ENCODE peak calls at places on chromosome 9, in seven cellular contexts. J is PC-9; M is epithelial cell of esophagus; H is stimulated activated naive CD8-positive, alpha-beta T cell treated with anti-CD3 and anti-CD28 coated beads, Interleukin-15, Interleukin-2, amounts not matched to agents 100 U/mL and 50 U/mL, for 24 hours; P is heart right ventricle; K is fibroblast of the conjunctiva; G is hepatic stellate cell. Q is an unnamed sample.
A peak's percentile ranks its signal among the peaks of the same experiment; 100 is the strongest.

GRCh38 chr9:4182831-4183230 is 117.0 kb downstream of the GLIS3 start:
- DNase-seq in K (no peak), P (no peak), M (no peak), G (no peak), H (no peak), J (no peak), Q (no peak)

GRCh38 chr9:137168907-137169763 is 716 bp downstream of the LRRC26 start:
- DNase-seq in G (no peak), H (no peak), K (no peak), M (peak; percentile 70), J (peak; percentile 80), P (no peak), Q (peak; percentile 60)

GRCh38 chr9:82431121-82431520 is 442.5 kb downstream of the SPATA31D1 start:
- DNase-seq in M (no peak), G (no peak), P (no peak), K (no peak), J (no peak), H (no peak), Q (no peak)

GRCh38 chr9:96480736-96481135 is 30.8 kb downstream of the HABP4 start:
- DNase-seq in M (no peak), H (no peak), P (no peak), K (no peak), G (no peak), J (no peak), Q (no peak)

GRCh38 chr9:134210511-134210907 is 46.1 kb upstream of the RNU6ATAC start:
- DNase-seq in K (no peak), J (no peak), H (no peak), G (no peak), M (no peak), P (no peak), Q (no peak)

GRCh38 chr9:18393340-18394130 is 80.4 kb upstream of the ADAMTSL1 start:
- DNase-seq in J (peak; percentile 44), K (peak; percentile 97), P (peak; percentile 46), H (no peak), M (peak; percentile 97), G (peak; percentile 19), Q (no peak)

GRCh38 chr9:37392272-37392671 is 30.2 kb upstream of the GRHPR start:
- DNase-seq in J (no peak), H (no peak), P (no peak), G (no peak), K (no peak), M (no peak), Q (no peak)

GRCh38 chr9:127803507-127804352 is 1.0 kb downstream of the FPGS start:
- DNase-seq in K (no peak), H (peak; percentile 37), P (no peak), J (peak; percentile 86), G (peak; percentile 63), M (peak; percentile 92), Q (no peak)

GRCh38 chr9:116673375-116673774 is 13.7 kb upstream of the TRIM32 start:
- DNase-seq in M (no peak), G (no peak), H (no peak), P (no peak), K (no peak), J (no peak), Q (no peak)

GRCh38 chr9:7173139-7173538 is 415.4 kb downstream of the KDM4C start:
- DNase-seq in M (no peak), P (no peak), G (no peak), J (no peak), K (no peak), H (no peak), Q (no peak)

GRCh38 chr9:134215709-134216448 is 51.5 kb upstream of the RNU6ATAC start:
- DNase-seq in M (no peak), P (peak; percentile 31), J (no peak), H (no peak), K (no peak), G (no peak), Q (no peak)

GRCh38 chr9:133075925-133076324 is 14.1 kb downstream of the CEL start:
- DNase-seq in P (no peak), H (no peak), G (peak; percentile 81), K (peak; percentile 30), J (no peak), M (peak; percentile 36), Q (no peak)

GRCh38 chr9:78985084-78985738 is 586.6 kb upstream of the TLE4 start:
- DNase-seq in K (no peak), M (no peak), H (no peak), G (no peak), P (no peak), J (no peak), Q (no peak)

GRCh38 chr9:2622361-2623045 is 916 bp downstream of the VLDLR start:
- DNase-seq in H (no peak), K (no peak), P (peak; percentile 18), J (peak; percentile 17), M (peak; percentile 31), G (peak; percentile 19), Q (peak; percentile 61)

GRCh38 chr9:131395745-131396479 is 2.0 kb downstream of the PRRC2B start:
- DNase-seq in M (peak; percentile 78), J (no peak), P (no peak), K (no peak), H (no peak), G (no peak), Q (no peak)

GRCh38 chr9:114072181-114073140 is 5.6 kb downstream of the AMBP start:
- DNase-seq in H (no peak), K (peak; percentile 52), P (peak; percentile 33), J (no peak), G (no peak), M (peak; percentile 30), Q (no peak)

GRCh38 chr9:134957945-134958227 is 40.2 kb upstream of the FCN1 start:
- DNase-seq in J (no peak), M (no peak), G (no peak), H (no peak), P (no peak), K (no peak), Q (no peak)

GRCh38 chr9:129932303-129933151 is 97.3 kb downstream of the USP20 start:
- DNase-seq in H (no peak), P (peak; percentile 13), M (no peak), J (no peak), G (peak; percentile 17), K (no peak), Q (no peak)

GRCh38 chr9:114076237-114077161 is 1.6 kb downstream of the AMBP start:
- DNase-seq in G (no peak), M (no peak), J (no peak), P (no peak), H (no peak), K (no peak), Q (no peak)

GRCh38 chr9:24939099-24939850 is 393.6 kb upstream of the IZUMO3 start:
- DNase-seq in K (no peak), M (no peak), J (no peak), H (no peak), G (no peak), P (no peak), Q (no peak)

Q was measured in nephron progenitor cell.